ENCODE peak calls at places on chromosomes 3 and 15, in six cellular contexts. S is GM13977; O is activated naive CD8-positive, alpha-beta T cell treated with anti-CD3 and anti-CD28 coated beads for 36 hours; D is Kasumi-1; Z is M059J; H is MG63. G is an unnamed sample.

GRCh38 chr15:45199136-45199810 is 11.5 kb upstream of the SHF start:
- DNase-seq in S (no peak), O (peak), D (no peak), Z (peak), H (no peak), G (peak)

GRCh38 chr3:10549617-10550228 is 44.3 kb upstream of the ATP2B2 start:
- DNase-seq in S (no peak), O (no peak), D (no peak), Z (no peak), H (no peak), G (no peak)

GRCh38 chr15:94075349-94075748 is 156.0 kb upstream of the MCTP2 start:
- DNase-seq in S (no peak), O (no peak), D (no peak), Z (no peak), H (no peak), G (no peak)

GRCh38 chr3:178236555-178237277 is 299.5 kb upstream of the KCNMB2 start:
- DNase-seq in S (no peak), O (no peak), D (no peak), Z (no peak), H (no peak), G (no peak)

GRCh38 chr15:100570282-100570681 is 31.7 kb downstream of the LINS1 start:
- DNase-seq in S (no peak), O (no peak), D (no peak), Z (no peak), H (no peak), G (no peak)

GRCh38 chr3:179068779-179069530 is 2.7 kb downstream of the ZMAT3 start:
- DNase-seq in S (peak), O (no peak), D (peak), Z (peak), H (peak), G (peak)

GRCh38 chr3:20072422-20072821 is 32.2 kb downstream of the KAT2B start:
- DNase-seq in S (no peak), O (no peak), D (no peak), Z (no peak), H (no peak), G (no peak)

GRCh38 chr15:90004671-90005070 is 3.5 kb downstream of the ZNF710 start:
- DNase-seq in S (no peak), O (no peak), D (peak), Z (peak), H (peak), G (peak)

GRCh38 chr3:190886945-190887344 is 24.5 kb upstream of the GMNC start:
- DNase-seq in S (peak), O (no peak), D (peak), Z (peak), H (no peak), G (no peak)

GRCh38 chr15:63500265-63501250 is 3.8 kb upstream of the USP3 start:
- DNase-seq in S (no peak), O (no peak), D (no peak), Z (no peak), H (no peak), G (no peak)

GRCh38 chr3:14455571-14456317 is 53.3 kb downstream of the SLC6A6 start:
- DNase-seq in S (no peak), O (no peak), D (no peak), Z (peak), H (peak), G (peak)

GRCh38 chr3:195773956-195774537 is 37.7 kb downstream of the MUC4 start:
- DNase-seq in S (no peak), O (no peak), D (no peak), Z (no peak), H (no peak), G (no peak)

GRCh38 chr3:40828741-40829415 is 304.1 kb downstream of the ZNF621 start:
- DNase-seq in S (no peak), O (no peak), D (no peak), Z (no peak), H (no peak), G (no peak)

GRCh38 chr3:56923546-56924224 is 121.9 kb upstream of the ARHGEF3 start:
- DNase-seq in S (no peak), O (no peak), D (no peak), Z (peak), H (peak), G (no peak)

GRCh38 chr3:172615296-172615695 is 92.1 kb upstream of the TNFSF10 start:
- DNase-seq in S (no peak), O (no peak), D (no peak), Z (no peak), H (no peak), G (no peak)

GRCh38 chr3:16836505-16837237 is 48.1 kb upstream of the PLCL2 start:
- DNase-seq in S (no peak), O (no peak), D (no peak), Z (peak), H (no peak), G (peak)